ENCODE peak calls at places on chromosome 18, in five cellular contexts. N, Z, E, O and S are unnamed samples.

GRCh38 chr18:56214706-56215105 is 423.7 kb downstream of the TXNL1 start:
- DNase-seq in N (no peak), O (no peak), E (no peak), Z (peak; percentile 10), S (no peak)

GRCh38 chr18:69002233-69002632 is 204.4 kb downstream of the CCDC102B start:
- DNase-seq in N (peak; percentile 1), E (peak; percentile 1), O (no peak), Z (no peak), S (no peak)

GRCh38 chr18:57002627-57003026 is 144.3 kb upstream of the BOD1L2 start:
- DNase-seq in E (peak; percentile 15), Z (no peak), N (no peak), O (no peak), S (no peak)

GRCh38 chr18:58674863-58675472 is 3.7 kb downstream of the MALT1 start:
- DNase-seq in N (no peak), Z (no peak), O (no peak), E (no peak), S (no peak)

GRCh38 chr18:3706279-3707097 is 256.5 kb downstream of the TGIF1 start:
- DNase-seq in N (no peak), E (no peak), O (no peak), Z (peak; percentile 97), S (no peak)

GRCh38 chr18:12679183-12679786 is 21.4 kb upstream of the SPIRE1 start:
- DNase-seq in O (no peak), Z (peak; percentile 19), N (no peak), E (no peak), S (no peak)

GRCh38 chr18:7979714-7980113 is 412.6 kb downstream of the PTPRM start:
- DNase-seq in E (no peak), O (no peak), N (no peak), Z (no peak), S (no peak)

GRCh38 chr18:3508576-3509559 is 58.9 kb downstream of the TGIF1 start:
- DNase-seq in Z (no peak), O (no peak), N (no peak), E (no peak), S (no peak)

GRCh38 chr18:42807852-42808251 is 307.6 kb downstream of the RIT2 start:
- DNase-seq in E (no peak), N (no peak), Z (no peak), O (no peak), S (no peak)

GRCh38 chr18:58858591-58859468 is 5.8 kb upstream of the ZNF532 start:
- DNase-seq in N (no peak), Z (no peak), O (no peak), E (no peak), S (no peak)

GRCh38 chr18:48866028-48866733 is 84.6 kb downstream of the SMAD7 start:
- DNase-seq in O (no peak), E (no peak), Z (no peak), N (no peak), S (no peak)

GRCh38 chr18:58788971-58789797 is 75.5 kb upstream of the ZNF532 start:
- DNase-seq in E (peak; percentile 15), O (no peak), Z (no peak), N (no peak), S (no peak)

GRCh38 chr18:60246606-60247005 is 126.0 kb downstream of the MC4R start:
- DNase-seq in O (no peak), E (no peak), N (no peak), Z (no peak), S (no peak)

GRCh38 chr18:64807560-64807959 is 658.7 kb upstream of the LINC00305 start:
- DNase-seq in N (no peak), E (no peak), Z (no peak), O (no peak), S (no peak)

GRCh38 chr18:48390641-48391040 is 18.5 kb downstream of the ZBTB7C start:
- DNase-seq in Z (no peak), N (no peak), O (no peak), E (no peak), S (no peak)

GRCh38 chr18:23539911-23540475 is 36.7 kb downstream of the RMC1 start:
- DNase-seq in Z (no peak), E (no peak), N (no peak), O (no peak), S (no peak)

GRCh38 chr18:48345596-48345995 is 63.6 kb downstream of the ZBTB7C start:
- DNase-seq in E (no peak), N (peak; percentile 12), Z (no peak), O (no peak), S (no peak)

GRCh38 chr18:50560681-50561629 is 1.1 kb downstream of the MAPK4 start:
- DNase-seq in Z (no peak), N (no peak), O (no peak), E (no peak), S (no peak)

GRCh38 chr18:55144226-55144625 is 185.0 kb upstream of the CCDC68 start:
- DNase-seq in O (no peak), E (no peak), Z (no peak), N (no peak), S (no peak)

GRCh38 chr18:45837283-45838070 is 12.0 kb downstream of the SIGLEC15 start:
- DNase-seq in O (no peak), N (no peak), E (no peak), Z (no peak), S (peak; percentile 82)

GRCh38 chr18:21740724-21741510 is at the start of gene MIB1:
- DNase-seq in Z (peak; percentile 64), N (peak; percentile 89), O (peak; percentile 83), E (no peak), S (no peak)

GRCh38 chr18:6747646-6748045 is 18.1 kb downstream of the ARHGAP28 start:
- DNase-seq in Z (no peak), E (no peak), O (no peak), N (no peak), S (no peak)

GRCh38 chr18:49170925-49171509 is 220.3 kb upstream of the SMAD7 start:
- DNase-seq in O (no peak), E (no peak), Z (no peak), N (no peak), S (no peak)

GRCh38 chr18:70459731-70460130 is 170.9 kb downstream of the SOCS6 start:
- DNase-seq in Z (no peak), O (no peak), E (no peak), N (no peak), S (no peak)

GRCh38 chr18:73741946-73742345 is 405.7 kb downstream of the FBXO15 start:
- DNase-seq in O (no peak), N (no peak), E (no peak), Z (no peak), S (no peak)

GRCh38 chr18:2180586-2180985 is 390.7 kb downstream of the METTL4 start:
- DNase-seq in N (no peak), O (no peak), Z (peak; percentile 12), E (no peak), S (no peak)

GRCh38 chr18:24138884-24139616 is at the start of gene CABYR:
- DNase-seq in N (no peak), E (peak; percentile 9), O (peak; percentile 12), Z (no peak), S (peak; percentile 93)

GRCh38 chr18:73283032-73283431 is 415.2 kb upstream of the NETO1 start:
- DNase-seq in O (no peak), N (no peak), E (no peak), Z (no peak), S (no peak)

GRCh38 chr18:49565656-49566055 is 3.8 kb downstream of the LIPG start:
- DNase-seq in N (no peak), O (no peak), Z (no peak), E (no peak), S (no peak)

GRCh38 chr18:11310476-11311086 is 161.2 kb upstream of the PIEZO2 start:
- DNase-seq in O (no peak), E (peak; percentile 40), N (peak; percentile 22), Z (peak; percentile 56), S (no peak)

GRCh38 chr18:13437801-13438506 is 219.4 kb downstream of the LDLRAD4 start:
- DNase-seq in O (no peak), N (no peak), E (no peak), Z (no peak), S (no peak)

GRCh38 chr18:55228191-55228590 is 268.9 kb upstream of the CCDC68 start:
- DNase-seq in N (no peak), O (no peak), Z (no peak), E (no peak), S (no peak)

GRCh38 chr18:44627245-44627644 is 53.4 kb upstream of the SETBP1 start:
- DNase-seq in O (no peak), E (no peak), N (no peak), Z (no peak), S (no peak)

GRCh38 chr18:46322941-46323340 is 218.8 kb downstream of the HAUS1 start:
- DNase-seq in N (no peak), E (no peak), O (no peak), Z (no peak), S (no peak)

GRCh38 chr18:48597110-48597509 is 58.3 kb downstream of the CTIF start:
- DNase-seq in Z (no peak), E (no peak), N (no peak), O (no peak), S (no peak)

GRCh38 chr18:26307161-26307773 is 81.0 kb downstream of the TAF4B start:
- DNase-seq in N (peak; percentile 15), Z (peak; percentile 68), O (peak; percentile 24), E (peak; percentile 35), S (no peak)

GRCh38 chr18:9474103-9474982 is 970 bp upstream of the RALBP1 start:
- DNase-seq in O (no peak), N (peak; percentile 72), E (peak; percentile 66), Z (no peak), S (no peak)
- TF ChIP-seq SRF in O (no peak), N (no peak), E (no peak), Z (no peak), S (no peak)

GRCh38 chr18:74820160-74820780 is 222.6 kb downstream of the ZNF407 start:
- DNase-seq in E (no peak), Z (no peak), O (no peak), N (no peak), S (no peak)
- TF ChIP-seq SRF in E (no peak), Z (no peak), O (no peak), N (no peak), S (no peak)

GRCh38 chr18:63216911-63217311 is 102.7 kb downstream of the BCL2 start:
- DNase-seq in O (no peak), E (no peak), N (no peak), Z (no peak), S (no peak)
- TF ChIP-seq SRF in O (no peak), E (no peak), N (no peak), Z (no peak), S (no peak)

DNA sequence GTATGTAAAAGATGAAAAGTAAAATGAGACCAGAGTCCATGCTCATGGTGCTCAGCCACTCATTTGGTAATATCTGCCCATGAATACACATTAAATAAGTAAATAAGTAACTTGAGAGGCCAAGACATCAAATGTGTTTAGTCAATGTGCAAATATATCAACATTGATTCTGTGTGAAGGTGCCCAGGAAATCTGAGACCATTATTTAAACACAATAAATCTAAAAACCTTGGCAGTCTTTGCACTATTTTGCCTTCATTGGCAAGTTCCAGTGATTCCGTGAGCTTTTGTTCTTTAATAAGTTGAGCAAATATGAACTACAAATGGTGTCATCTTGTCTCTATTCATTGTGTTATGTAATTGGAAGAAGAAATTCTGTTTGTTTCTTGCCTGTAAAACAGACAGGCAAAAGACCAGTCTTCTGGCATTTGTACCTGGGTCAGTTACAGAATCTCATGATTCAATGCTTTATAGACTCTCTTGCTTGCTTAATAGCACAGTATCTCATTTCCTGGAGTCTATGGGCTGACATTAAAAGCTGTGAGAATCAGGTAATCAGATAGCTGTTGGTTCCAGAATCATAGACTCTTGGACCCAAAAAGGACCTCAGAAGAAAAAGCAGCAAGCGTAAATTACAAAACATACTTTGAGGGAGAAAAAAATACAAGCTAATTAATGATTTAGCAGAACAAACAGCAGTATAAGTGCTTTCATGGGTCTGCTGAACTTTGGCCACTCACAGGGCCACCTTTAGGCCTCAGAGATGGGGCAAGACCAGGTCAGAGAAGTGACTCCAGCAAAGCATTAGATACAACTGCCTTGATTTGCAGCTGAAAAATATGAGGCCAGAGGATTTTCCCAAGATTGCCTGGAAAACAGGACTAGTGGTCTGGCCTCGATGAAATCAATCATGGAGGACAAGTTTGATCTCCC is 20.0 kb upstream of the SERPINB3 start:
- DNase-seq in E (peak; percentile 6), N (no peak), O (no peak), Z (no peak), S (no peak)
- TF ChIP-seq SRF in E (no peak), N (no peak), O (no peak), Z (no peak), S (no peak)